ENCODE peak calls at places on chromosomes 16 and 17, in five cellular contexts. D is CD4-positive, alpha-beta memory T cell; V is colonic mucosa; Y is left lobe of liver; R is AG20443. L is an unnamed sample.

GRCh38 chr17:41707803-41708669 is 4.1 kb upstream of the GAST start:
- DNase-seq in D (no peak), V (no peak), Y (no peak), R (no peak), L (no peak)

GRCh38 chr16:1960665-1961630 is 1.6 kb downstream of the NDUFB10 start:
- DNase-seq in D (peak), V (no peak), Y (no peak), R (no peak), L (peak)

GRCh38 chr17:30450125-30451027 is 26.8 kb upstream of the GOSR1 start:
- DNase-seq in D (no peak), V (no peak), Y (peak), R (no peak), L (no peak)

GRCh38 chr16:79083879-79084278 is 516.7 kb downstream of the MAF start:
- DNase-seq in D (no peak), V (no peak), Y (no peak), R (no peak), L (no peak)

GRCh38 chr17:32960815-32961214 is 30.8 kb upstream of the SPACA3 start:
- DNase-seq in D (no peak), V (no peak), Y (no peak), R (peak), L (no peak)

GRCh38 chr16:67942200-67942509 is 1.8 kb downstream of the LCAT start:
- DNase-seq in D (peak), V (no peak), Y (no peak), R (peak), L (no peak)

GRCh38 chr16:2253293-2253692 is 1.9 kb upstream of the ECI1 start:
- DNase-seq in D (no peak), V (no peak), Y (peak), R (no peak), L (no peak)

GRCh38 chr17:9343513-9343912 is 232.1 kb downstream of the STX8 start:
- DNase-seq in D (no peak), V (no peak), Y (no peak), R (no peak), L (no peak)

GRCh38 chr17:79777166-79777843 is 643 bp upstream of the CBX2 start:
- DNase-seq in D (peak), V (peak), Y (peak), R (peak), L (no peak)

GRCh38 chr17:80938556-80938955 is 53.1 kb upstream of the CHMP6 start:
- DNase-seq in D (peak), V (no peak), Y (no peak), R (no peak), L (no peak)